ENCODE peak calls at places on chromosome 19, in six cellular contexts. G is epithelial cell of esophagus, F is lower lobe of right lung, R is AG04450, H is posterior cingulate gyrus, L is NCI-H1436. K is an unnamed sample.

GRCh38 chr19:44813331-44814131 is 4.6 kb downstream of the BCAM start:
- DNase-seq in G (no peak), F (no peak), R (no peak), H (no peak), L (no peak), K (peak)

GRCh38 chr19:48868196-48868886 is at the start of gene PLEKHA4:
- DNase-seq in G (no peak), F (peak), R (no peak), H (no peak), L (no peak), K (peak)

GRCh38 chr19:41192574-41193419 is at the start of gene CYP2S1:
- DNase-seq in G (peak), F (peak), R (no peak), H (no peak), L (no peak), K (peak)

GRCh38 chr19:14354445-14354844 is 26.8 kb upstream of the ADGRE5 start:
- DNase-seq in G (no peak), F (no peak), R (no peak), H (no peak), L (no peak), K (no peak)

GRCh38 chr19:51320258-51320657 is 8.8 kb downstream of the IGLON5 start:
- DNase-seq in G (no peak), F (no peak), R (no peak), H (no peak), L (no peak), K (peak)

GRCh38 chr19:15443838-15444237 is 5.9 kb downstream of the WIZ start:
- DNase-seq in G (no peak), F (no peak), R (no peak), H (no peak), L (no peak), K (no peak)

GRCh38 chr19:4164262-4164661 is 10.8 kb downstream of the CREB3L3 start:
- DNase-seq in G (no peak), F (no peak), R (no peak), H (no peak), L (no peak), K (no peak)

GRCh38 chr19:41868120-41868988 is 8.3 kb downstream of the RPS19 start:
- DNase-seq in G (no peak), F (peak), R (no peak), H (no peak), L (no peak), K (peak)

GRCh38 chr19:47618771-47619170 is 9.8 kb downstream of the BICRA start:
- DNase-seq in G (no peak), F (no peak), R (no peak), H (no peak), L (no peak), K (no peak)

GRCh38 chr19:45306522-45307027 is 16.1 kb downstream of the CKM start:
- DNase-seq in G (no peak), F (no peak), R (no peak), H (no peak), L (peak), K (peak)

GRCh38 chr19:40907968-40908735 is 26.1 kb upstream of the CYP2A7 start:
- DNase-seq in G (no peak), F (no peak), R (no peak), H (no peak), L (no peak), K (peak)

GRCh38 chr19:56900573-56901097 is 60.1 kb upstream of the PEG3 start:
- DNase-seq in G (no peak), F (no peak), R (no peak), H (no peak), L (no peak), K (no peak)

GRCh38 chr19:18833849-18834643 is 2.3 kb downstream of the UPF1 start:
- DNase-seq in G (peak), F (no peak), R (no peak), H (no peak), L (no peak), K (no peak)

GRCh38 chr19:55255618-55256423 is 3.0 kb downstream of the PPP6R1 start:
- DNase-seq in G (peak), F (no peak), R (no peak), H (no peak), L (no peak), K (no peak)

GRCh38 chr19:10074153-10074552 is 12.0 kb upstream of the SHFL start:
- DNase-seq in G (peak), F (no peak), R (no peak), H (no peak), L (no peak), K (no peak)

GRCh38 chr19:6278740-6279619 is 795 bp downstream of the MLLT1 start:
- DNase-seq in G (no peak), F (no peak), R (no peak), H (no peak), L (no peak), K (peak)

GRCh38 chr19:14497347-14497921 is 1.5 kb upstream of the GIPC1 start:
- DNase-seq in G (no peak), F (no peak), R (no peak), H (no peak), L (no peak), K (no peak)

GRCh38 chr19:1408300-1409203 is 1.2 kb downstream of the DAZAP1 start:
- DNase-seq in G (peak), F (peak), R (no peak), H (no peak), L (no peak), K (peak)

GRCh38 chr19:55223291-55224037 is 5.1 kb downstream of the TMEM86B start:
- DNase-seq in G (no peak), F (no peak), R (no peak), H (no peak), L (no peak), K (no peak)

GRCh38 chr19:6297202-6297601 is 17.4 kb upstream of the MLLT1 start:
- DNase-seq in G (no peak), F (no peak), R (no peak), H (no peak), L (no peak), K (no peak)

K was measured in endodermal cell.